ENCODE peak calls at places on chromosomes 12 and 14, in six cellular contexts. G is bronchial epithelial cell; Z is fibroblast of lung; C is T-helper 2 cell; T is A172; N is effector memory CD8-positive, alpha-beta T cell. R is an unnamed sample.

GRCh38 chr14:72024043-72024407 is 91.8 kb downstream of the RGS6 start:
- DNase-seq in T (peak), C (no peak), G (peak), Z (peak), N (no peak), R (peak)

GRCh38 chr14:104427126-104427851 is 152.3 kb upstream of the C14orf180 start:
- DNase-seq in G (no peak), N (no peak), C (no peak), Z (no peak), T (no peak), R (no peak)

GRCh38 chr12:52221912-52222457 is 11.1 kb upstream of the KRT7 start:
- DNase-seq in G (peak), Z (peak), C (no peak), N (peak), T (peak), R (peak)

GRCh38 chr14:103543140-103543539 is 14.1 kb downstream of the TRMT61A start:
- DNase-seq in N (no peak), C (no peak), G (no peak), T (no peak), Z (no peak), R (no peak)

GRCh38 chr14:103104654-103105511 is 10.4 kb downstream of the EXOC3L4 start:
- DNase-seq in T (no peak), N (peak), Z (peak), G (no peak), C (peak), R (peak)

GRCh38 chr14:94368956-94369355 is 19.4 kb downstream of the SERPINA1 start:
- DNase-seq in C (no peak), N (no peak), Z (no peak), G (no peak), T (no peak), R (no peak)

GRCh38 chr14:103122578-103123127 is 608 bp upstream of the TNFAIP2 start:
- DNase-seq in G (no peak), N (no peak), Z (peak), C (no peak), T (no peak), R (no peak)

GRCh38 chr12:14576896-14577295 is 9.2 kb upstream of the PLBD1 start:
- DNase-seq in T (no peak), N (no peak), Z (no peak), G (no peak), C (no peak), R (no peak)

GRCh38 chr14:70183991-70184390 is 4.8 kb downstream of the SLC8A3 start:
- DNase-seq in T (no peak), G (no peak), C (no peak), Z (no peak), N (no peak), R (no peak)

GRCh38 chr14:35286707-35287106 is 5.5 kb upstream of the PSMA6 start:
- DNase-seq in N (no peak), T (no peak), G (no peak), Z (no peak), C (no peak), R (no peak)

GRCh38 chr12:52230364-52231281 is 2.4 kb upstream of the KRT7 start:
- DNase-seq in N (no peak), Z (peak), G (peak), T (peak), C (no peak), R (peak)

GRCh38 chr12:29709056-29709455 is 74.7 kb downstream of the TMTC1 start:
- DNase-seq in N (no peak), G (peak), T (no peak), Z (peak), C (no peak), R (peak)

GRCh38 chr14:92990456-92991430 is 67.8 kb downstream of the CHGA start:
- DNase-seq in T (no peak), Z (no peak), N (no peak), G (no peak), C (no peak), R (no peak)

GRCh38 chr12:3303410-3304136 is 187.4 kb upstream of the PRMT8 start:
- DNase-seq in N (no peak), Z (peak), G (peak), T (no peak), C (no peak), R (peak)

GRCh38 chr12:95202691-95203476 is 14.4 kb downstream of the FGD6 start:
- DNase-seq in T (peak), G (no peak), N (no peak), Z (peak), C (no peak), R (no peak)

GRCh38 chr12:51905507-51906438 is 1.5 kb upstream of the ACVRL1 start:
- DNase-seq in T (no peak), C (no peak), Z (no peak), G (no peak), N (no peak), R (no peak)

GRCh38 chr12:6605425-6606330 is 1.5 kb downstream of the CHD4 start:
- DNase-seq in T (peak), C (no peak), Z (peak), G (peak), N (peak), R (peak)

GRCh38 chr12:89918172-89918880 is 209.7 kb upstream of the ATP2B1 start:
- DNase-seq in G (no peak), N (no peak), T (no peak), C (no peak), Z (no peak), R (no peak)

GRCh38 chr12:71183018-71183417 is 25.2 kb upstream of the TSPAN8 start:
- DNase-seq in C (no peak), Z (peak), T (peak), G (peak), N (no peak), R (peak)

GRCh38 chr12:132266802-132267201 is 62.6 kb downstream of the GALNT9 start:
- DNase-seq in T (no peak), Z (no peak), N (no peak), G (no peak), C (no peak), R (no peak)

GRCh38 chr14:70904376-70904775 is 2.9 kb upstream of the PCNX1 start:
- DNase-seq in C (no peak), T (no peak), N (no peak), Z (no peak), G (no peak), R (no peak)

GRCh38 chr14:59343585-59343984 is 121.6 kb downstream of the GPR135 start:
- DNase-seq in C (no peak), N (no peak), G (no peak), T (no peak), Z (no peak), R (peak)

GRCh38 chr14:72892103-72892878 is 1.6 kb downstream of the DPF3 start:
- DNase-seq in C (no peak), Z (peak), G (no peak), N (no peak), T (peak), R (peak)

GRCh38 chr12:96425973-96426372 is 25.7 kb upstream of the CDK17 start:
- DNase-seq in T (no peak), G (peak), C (no peak), N (no peak), Z (peak), R (peak)

GRCh38 chr12:89949457-89950195 is 241.0 kb upstream of the ATP2B1 start:
- DNase-seq in C (no peak), T (peak), N (peak), G (peak), Z (peak), R (peak)

GRCh38 chr12:123278150-123278627 is 6.5 kb upstream of the CDK2AP1 start:
- DNase-seq in G (peak), C (no peak), T (no peak), Z (no peak), N (no peak), R (no peak)

GRCh38 chr12:78088391-78088832 is 257.7 kb downstream of the NAV3 start:
- DNase-seq in Z (no peak), T (peak), G (no peak), C (no peak), N (no peak), R (no peak)

GRCh38 chr12:21296751-21297406 is 37.8 kb downstream of the SLCO1A2 start:
- DNase-seq in C (no peak), Z (peak), G (peak), N (no peak), T (peak), R (peak)

GRCh38 chr14:76715102-76715926 is 46.0 kb upstream of the VASH1 start:
- DNase-seq in G (peak), N (no peak), T (no peak), Z (no peak), C (no peak), R (peak)

GRCh38 chr14:89000007-89000942 is 175.8 kb downstream of the TTC8 start:
- DNase-seq in Z (peak), C (no peak), N (no peak), T (peak), G (peak), R (peak)

GRCh38 chr14:63237791-63238190 is 33.5 kb downstream of the RHOJ start:
- DNase-seq in G (no peak), C (no peak), Z (no peak), T (no peak), N (no peak), R (no peak)

GRCh38 chr12:100442403-100442802 is 31.3 kb upstream of the NR1H4 start:
- DNase-seq in G (no peak), T (no peak), N (no peak), C (no peak), Z (no peak), R (no peak)

GRCh38 chr12:85405781-85406522 is 125.9 kb downstream of the ALX1 start:
- DNase-seq in Z (peak), C (no peak), G (no peak), T (no peak), N (no peak), R (peak)

GRCh38 chr12:27826076-27826475 is 46.0 kb upstream of the MANSC4 start:
- DNase-seq in N (no peak), Z (no peak), C (no peak), G (peak), T (no peak), R (peak)

GRCh38 chr12:27332407-27333310 is at the start of gene BMAL2:
- DNase-seq in N (no peak), C (peak), T (no peak), G (peak), Z (peak), R (peak)

GRCh38 chr14:85959063-85959462 is 429.1 kb downstream of the FLRT2 start:
- DNase-seq in Z (no peak), N (no peak), C (no peak), G (no peak), T (no peak), R (no peak)

GRCh38 chr12:128583453-128583852 is 240.3 kb downstream of the SLC15A4 start:
- DNase-seq in T (no peak), Z (no peak), N (no peak), G (no peak), C (no peak), R (no peak)

GRCh38 chr12:9064815-9065606 is 50.7 kb downstream of the A2M start:
- DNase-seq in N (no peak), Z (peak), T (no peak), C (no peak), G (peak), R (peak)

GRCh38 chr12:114209852-114210251 is 196.1 kb downstream of the TBX5 start:
- DNase-seq in C (no peak), Z (no peak), N (no peak), T (no peak), G (no peak), R (no peak)

GRCh38 chr12:50715174-50715573 is 48.7 kb upstream of the ATF1 start:
- DNase-seq in T (no peak), G (no peak), Z (peak), N (no peak), C (no peak), R (no peak)

R was measured in epithelial cell of esophagus.